ENCODE peak calls at places on chromosomes 13 and 19, in eight cellular contexts. T is breast epithelium, P is hepatocyte, H is tibial artery, R is left lung, Q is ovary, G is fibroblast of lung, J is A549. E is an unnamed sample.

GRCh38 chr19:3224346-3225325 is at the start of gene CELF5:
- DNase-seq in G (peak), R (no peak), H (no peak), P (peak), Q (peak), J (no peak), T (peak), E (no peak)

GRCh38 chr19:51473009-51473707 is 5.2 kb upstream of the CEACAM18 start:
- DNase-seq in R (peak), H (peak), Q (peak), P (peak), T (peak), J (peak), G (peak), E (peak)

GRCh38 chr13:110458594-110459365 is 102.7 kb downstream of the RAB20 start:
- DNase-seq in Q (no peak), P (no peak), J (no peak), G (no peak), T (no peak), R (no peak), H (no peak), E (no peak)

GRCh38 chr19:47190167-47190727 is 40.8 kb downstream of the BBC3 start:
- DNase-seq in Q (peak), T (peak), P (peak), H (peak), G (peak), R (peak), J (peak), E (peak)

GRCh38 chr19:5943623-5944022 is 29.6 kb downstream of the CAPS start:
- DNase-seq in T (no peak), P (peak), G (peak), R (no peak), J (no peak), H (no peak), Q (no peak), E (no peak)

GRCh38 chr19:19405919-19406877 is 723 bp downstream of the GATAD2A start:
- DNase-seq in T (no peak), G (peak), Q (peak), P (peak), R (peak), H (no peak), J (peak), E (no peak)

GRCh38 chr19:57934820-57935665 is at the start of gene ZNF418:
- DNase-seq in P (peak), H (peak), R (peak), Q (peak), G (peak), T (peak), J (peak), E (peak)

GRCh38 chr13:111241006-111241755 is 79.3 kb upstream of the TEX29 start:
- DNase-seq in P (no peak), R (no peak), Q (no peak), G (no peak), T (no peak), H (no peak), J (no peak), E (no peak)

GRCh38 chr19:19460761-19461265 is 54.5 kb downstream of the TSSK6 start:
- DNase-seq in T (peak), Q (no peak), G (no peak), P (no peak), J (no peak), H (peak), R (peak), E (no peak)

GRCh38 chr13:111204438-111205177 is 89.5 kb downstream of the ARHGEF7 start:
- DNase-seq in H (peak), R (no peak), Q (peak), J (no peak), G (peak), P (peak), T (no peak), E (no peak)

GRCh38 chr13:102677122-102677521 is 17.7 kb downstream of the METTL21C start:
- DNase-seq in G (no peak), Q (no peak), P (no peak), H (no peak), T (no peak), J (no peak), R (no peak), E (no peak)

GRCh38 chr19:43462887-43463380 is 2.5 kb downstream of the LYPD3 start:
- DNase-seq in R (no peak), J (no peak), H (no peak), P (no peak), Q (no peak), T (no peak), G (no peak), E (no peak)

GRCh38 chr13:83048419-83048818 is 833.9 kb downstream of the SLITRK1 start:
- DNase-seq in G (no peak), T (no peak), R (no peak), J (no peak), Q (no peak), H (no peak), P (no peak), E (no peak)

GRCh38 chr13:80361883-80362327 is 21.0 kb upstream of the SPRY2 start:
- DNase-seq in H (no peak), P (peak), Q (no peak), T (no peak), G (no peak), J (peak), R (no peak), E (no peak)

GRCh38 chr19:12777217-12778019 is 2.1 kb upstream of the HOOK2 start:
- DNase-seq in T (peak), G (peak), P (peak), R (peak), Q (peak), J (peak), H (peak), E (no peak)

GRCh38 chr19:12778905-12779161 is 3.5 kb upstream of the HOOK2 start:
- DNase-seq in G (no peak), H (no peak), T (no peak), J (no peak), P (no peak), Q (no peak), R (no peak), E (no peak)

GRCh38 chr19:12778020-12778904 is 2.9 kb upstream of the HOOK2 start:
- DNase-seq in J (peak), Q (peak), H (peak), G (peak), P (peak), R (peak), T (peak), E (no peak)

GRCh38 chr19:12782174-12782423 is 6.7 kb upstream of the HOOK2 start:
- DNase-seq in H (peak), T (no peak), R (no peak), G (no peak), Q (no peak), J (no peak), P (no peak), E (no peak)

GRCh38 chr19:12779162-12779993 is 4.0 kb upstream of the HOOK2 start:
- DNase-seq in R (peak), Q (peak), H (no peak), T (no peak), G (peak), J (peak), P (peak), E (no peak)
- TF ChIP-seq CTCF in R (no peak), Q (no peak), H (no peak), T (no peak), G (no peak), J (no peak), P (no peak), E (no peak)

GRCh38 chr19:38221919-38222828 is 1.8 kb downstream of the DPF1 start:
- DNase-seq in T (no peak), J (no peak), G (no peak), R (no peak), Q (no peak), H (no peak), P (no peak), E (no peak)
- H3K4me3 ChIP-seq in T (no peak), J (no peak), G (no peak), R (no peak), Q (no peak), H (no peak), P (no peak), E (no peak)

GRCh38 chr13:85618514-85618913 is 180.7 kb downstream of the SLITRK6 start:
- DNase-seq in T (no peak), P (no peak), J (no peak), Q (no peak), H (no peak), R (no peak), G (no peak), E (no peak)

GRCh38 chr13:85616275-85616674 is 182.9 kb downstream of the SLITRK6 start:
- DNase-seq in Q (no peak), J (no peak), H (no peak), R (no peak), G (peak), P (no peak), T (no peak), E (no peak)

DNA sequence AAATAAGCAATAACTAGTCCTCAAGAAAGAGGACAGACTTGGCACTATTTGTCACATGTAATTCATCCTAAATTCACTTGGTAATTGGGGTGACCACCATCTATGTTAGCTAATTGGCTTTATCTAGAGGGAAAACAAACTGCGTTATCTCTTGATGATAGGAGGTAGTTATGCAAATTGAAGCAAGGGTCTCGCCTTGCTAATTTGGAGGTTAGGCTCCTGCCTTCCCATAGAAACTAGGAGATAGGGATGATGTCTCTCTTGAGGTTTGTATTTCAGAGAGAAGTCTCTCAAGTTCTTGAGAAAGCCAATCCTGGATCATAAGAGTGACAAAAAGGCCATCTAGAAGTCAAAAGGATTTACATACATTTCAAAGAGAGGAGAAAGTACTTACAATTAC is 179.9 kb downstream of the SLITRK6 start:
- DNase-seq in R (no peak), H (no peak), J (no peak), Q (no peak), P (no peak), T (no peak), G (no peak), E (no peak)
- TF ChIP-seq CTCF in R (no peak), H (no peak), J (no peak), Q (no peak), P (no peak), T (no peak), G (no peak), E (no peak)

DNA sequence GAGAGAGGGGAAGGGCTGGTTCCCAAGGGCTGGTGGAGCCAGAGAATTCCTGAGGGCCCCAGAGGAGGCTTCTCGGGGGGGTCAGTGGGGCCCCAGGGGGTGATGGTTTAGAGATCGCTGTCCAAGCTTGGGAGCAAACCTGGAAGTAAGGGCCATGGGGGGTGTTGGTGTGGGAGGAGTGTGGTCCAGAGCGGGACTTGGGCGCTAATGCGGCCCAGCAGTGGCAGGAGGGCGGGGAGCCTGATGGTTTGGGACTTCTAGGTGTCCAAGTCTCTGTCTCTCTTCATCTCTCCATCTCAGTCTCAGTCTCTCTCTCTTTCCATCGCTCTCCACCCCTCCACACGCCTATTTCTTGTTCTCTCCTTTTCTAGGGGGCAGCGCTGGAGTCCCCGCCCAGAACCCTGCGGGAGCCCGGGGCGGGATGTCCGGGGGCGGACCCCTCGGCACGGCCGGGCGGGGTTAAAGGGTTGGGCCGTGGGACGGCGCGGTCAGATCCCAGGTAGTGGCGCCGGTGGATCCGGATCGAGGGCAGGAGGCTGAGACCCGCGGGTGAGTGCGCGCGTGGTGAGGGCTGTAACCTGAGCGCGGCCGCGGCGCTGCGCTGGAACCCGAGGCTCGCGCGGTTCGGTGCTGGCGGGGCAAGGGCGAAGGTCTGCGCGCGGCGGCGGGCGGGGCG is at the start of gene CYP4F22:
- DNase-seq in Q (no peak), J (no peak), H (no peak), G (no peak), P (no peak), R (no peak), T (no peak), E (no peak)
- H3K4me3 ChIP-seq in Q (no peak), J (peak), H (peak), G (no peak), P (no peak), R (peak), T (peak), E (no peak)

DNA sequence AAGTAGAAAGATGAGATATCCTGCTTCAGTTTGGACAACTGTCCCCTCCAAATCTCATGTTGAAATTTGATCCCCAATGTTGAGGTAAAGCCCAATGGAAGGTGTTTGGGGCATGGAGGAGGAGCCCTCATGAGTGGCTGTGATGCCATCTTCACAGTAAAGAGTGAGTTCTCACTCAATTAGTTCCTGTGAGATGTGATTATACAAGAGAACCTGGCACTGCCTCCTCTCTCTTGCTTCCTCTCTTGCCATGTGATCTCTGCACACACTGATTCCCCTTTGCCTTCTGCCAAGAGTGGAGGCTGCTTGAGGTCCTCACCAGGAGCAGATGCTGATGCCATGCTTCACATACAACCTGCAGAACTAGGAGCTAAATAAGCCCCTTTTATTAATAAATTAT is 87.0 kb downstream of the HSPH1 start:
- DNase-seq in J (no peak), P (no peak), R (no peak), G (no peak), T (no peak), Q (no peak), H (no peak), E (no peak)
- TF ChIP-seq CTCF in J (no peak), P (no peak), R (no peak), G (no peak), T (no peak), Q (no peak), H (no peak), E (no peak)

E was measured in retinal pigment epithelial cell.